ENCODE peak calls at places on chromosomes 7 and 10, in nine cellular contexts. F is hippocampal formation; D is right cardiac atrium; K is effector CD4-positive, alpha-beta T cell; X is cardiac fibroblast; E is posterior vena cava; I is activated T-helper 9 cell treated with anti-CD3 and anti-CD28 coated beads, Interleukin-2, amount 50 U/mL, for 16 hours; O is psoas muscle; M is NCI-H774. T is an unnamed sample.

GRCh38 chr10:104259999-104260774 is 5.5 kb downstream of the GSTO1 start:
- DNase-seq in M (no peak), O (no peak), E (no peak), X (peak), I (no peak), K (no peak), D (no peak), F (no peak), T (no peak)

GRCh38 chr7:143487566-143487965 is 9.9 kb downstream of the TAS2R41 start:
- DNase-seq in E (peak), F (no peak), D (peak), K (no peak), M (no peak), I (no peak), O (peak), X (peak), T (no peak)

GRCh38 chr10:127374074-127374680 is 174.9 kb upstream of the NPS start:
- DNase-seq in I (no peak), X (no peak), M (no peak), O (no peak), D (no peak), K (no peak), E (no peak), F (no peak), T (no peak)

GRCh38 chr7:140326116-140326928 is 72.0 kb downstream of the SLC37A3 start:
- DNase-seq in E (peak), K (peak), O (peak), M (peak), I (peak), X (peak), D (peak), F (peak), T (no peak)

GRCh38 chr10:117503170-117503885 is 39.2 kb upstream of the EMX2 start:
- DNase-seq in E (no peak), O (no peak), F (no peak), D (no peak), X (peak), M (no peak), K (no peak), I (no peak), T (no peak)

GRCh38 chr7:83267141-83267631 is 104.5 kb upstream of the PCLO start:
- DNase-seq in I (no peak), M (peak), K (no peak), O (no peak), E (no peak), D (no peak), F (no peak), X (peak), T (no peak)

GRCh38 chr7:106717997-106718871 is 57.3 kb upstream of the CCDC71L start:
- DNase-seq in I (peak), K (peak), E (no peak), X (peak), D (no peak), F (no peak), O (no peak), M (peak), T (peak)

GRCh38 chr10:124366343-124366742 is 52.4 kb downstream of the OAT start:
- DNase-seq in I (no peak), E (no peak), K (no peak), O (no peak), F (no peak), M (no peak), X (no peak), D (no peak), T (no peak)

GRCh38 chr7:137695942-137696341 is 150.8 kb downstream of the DGKI start:
- DNase-seq in K (no peak), O (no peak), E (no peak), X (peak), I (no peak), M (peak), D (no peak), F (no peak), T (no peak)

GRCh38 chr7:143456992-143457793 is 13.9 kb downstream of the TAS2R60 start:
- DNase-seq in X (peak), E (no peak), I (no peak), D (no peak), O (no peak), F (no peak), M (no peak), K (no peak), T (no peak)

GRCh38 chr10:74189999-74190421 is 39.0 kb downstream of the ADK start:
- DNase-seq in E (no peak), X (peak), M (no peak), F (no peak), D (no peak), I (no peak), K (no peak), O (no peak), T (no peak)

GRCh38 chr7:112211348-112211907 is 4.9 kb downstream of the ZNF277 start:
- DNase-seq in K (no peak), X (peak), F (no peak), O (no peak), I (no peak), M (no peak), D (no peak), E (no peak), T (no peak)

GRCh38 chr7:116953727-116954442 is 584 bp downstream of the ST7 start:
- DNase-seq in F (no peak), M (peak), E (peak), O (peak), I (peak), D (peak), K (peak), X (peak), T (no peak)

T was measured in esophagus squamous epithelium.